ENCODE peak calls at places on chromosomes 12 and 14, in five cellular contexts. One of them, this sample, is unnamed.

GRCh38 chr12:123634142-123634561 is 523 bp downstream of the GTF2H3 start:
- DNase-seq in testis: no peak
- DNase-seq in stomach: no peak
- DNase-seq in GM23338: no peak
- DNase-seq in tibial artery: no peak
- DNase-seq in this sample: no peak

GRCh38 chr12:61397668-61398067 is 862.5 kb upstream of the USP15 start:
- DNase-seq in testis: no peak
- DNase-seq in stomach: no peak
- DNase-seq in GM23338: no peak
- DNase-seq in tibial artery: no peak
- DNase-seq in this sample: no peak

GRCh38 chr12:120109570-120110267 is 6.8 kb downstream of the RAB35 start:
- DNase-seq in testis: no peak
- DNase-seq in stomach: no peak
- DNase-seq in GM23338: no peak
- DNase-seq in tibial artery: no peak
- DNase-seq in this sample: no peak

GRCh38 chr12:86081798-86082197 is 174.4 kb downstream of the MGAT4C start:
- DNase-seq in testis: peak
- DNase-seq in stomach: no peak
- DNase-seq in GM23338: no peak
- DNase-seq in tibial artery: no peak
- DNase-seq in this sample: no peak

GRCh38 chr12:123839826-123840225 is 77.7 kb downstream of the DNAH10 start:
- DNase-seq in testis: no peak
- DNase-seq in stomach: no peak
- DNase-seq in GM23338: no peak
- DNase-seq in tibial artery: no peak
- DNase-seq in this sample: no peak

GRCh38 chr12:49539406-49540228 is 787 bp downstream of the KCNH3 start:
- DNase-seq in testis: no peak
- DNase-seq in stomach: peak
- DNase-seq in GM23338: no peak
- DNase-seq in tibial artery: no peak
- DNase-seq in this sample: no peak

GRCh38 chr14:100558226-100558625 is 29.0 kb downstream of the BEGAIN start:
- DNase-seq in testis: no peak
- DNase-seq in stomach: no peak
- DNase-seq in GM23338: no peak
- DNase-seq in tibial artery: no peak
- DNase-seq in this sample: no peak

GRCh38 chr12:27463826-27464554 is 17.5 kb downstream of the SMCO2 start:
- DNase-seq in testis: peak
- DNase-seq in stomach: no peak
- DNase-seq in GM23338: peak
- DNase-seq in tibial artery: no peak
- DNase-seq in this sample: peak

GRCh38 chr14:64040044-64040443 is 187.2 kb downstream of the SYNE2 start:
- DNase-seq in testis: no peak
- DNase-seq in stomach: no peak
- DNase-seq in GM23338: peak
- DNase-seq in tibial artery: no peak
- DNase-seq in this sample: no peak

GRCh38 chr12:11836282-11836963 is 186.9 kb downstream of the ETV6 start:
- DNase-seq in testis: peak
- DNase-seq in stomach: peak
- DNase-seq in GM23338: no peak
- DNase-seq in tibial artery: no peak
- DNase-seq in this sample: peak

GRCh38 chr14:68012861-68013260 is 193.3 kb downstream of the RAD51B start:
- DNase-seq in testis: no peak
- DNase-seq in stomach: no peak
- DNase-seq in GM23338: no peak
- DNase-seq in tibial artery: no peak
- DNase-seq in this sample: no peak

GRCh38 chr12:102427542-102427923 is 52.8 kb downstream of the IGF1 start:
- DNase-seq in testis: peak
- DNase-seq in stomach: no peak
- DNase-seq in GM23338: no peak
- DNase-seq in tibial artery: no peak
- DNase-seq in this sample: no peak

GRCh38 chr12:130664772-130665171 is 51.3 kb downstream of the RIMBP2 start:
- DNase-seq in testis: no peak
- DNase-seq in stomach: no peak
- DNase-seq in GM23338: no peak
- DNase-seq in tibial artery: no peak
- DNase-seq in this sample: no peak
- H3K27ac ChIP-seq in testis: no peak
- H3K27ac ChIP-seq in stomach: no peak
- H3K27ac ChIP-seq in GM23338: no peak
- H3K27ac ChIP-seq in tibial artery: no peak
- H3K27ac ChIP-seq in this sample: no peak

DNA sequence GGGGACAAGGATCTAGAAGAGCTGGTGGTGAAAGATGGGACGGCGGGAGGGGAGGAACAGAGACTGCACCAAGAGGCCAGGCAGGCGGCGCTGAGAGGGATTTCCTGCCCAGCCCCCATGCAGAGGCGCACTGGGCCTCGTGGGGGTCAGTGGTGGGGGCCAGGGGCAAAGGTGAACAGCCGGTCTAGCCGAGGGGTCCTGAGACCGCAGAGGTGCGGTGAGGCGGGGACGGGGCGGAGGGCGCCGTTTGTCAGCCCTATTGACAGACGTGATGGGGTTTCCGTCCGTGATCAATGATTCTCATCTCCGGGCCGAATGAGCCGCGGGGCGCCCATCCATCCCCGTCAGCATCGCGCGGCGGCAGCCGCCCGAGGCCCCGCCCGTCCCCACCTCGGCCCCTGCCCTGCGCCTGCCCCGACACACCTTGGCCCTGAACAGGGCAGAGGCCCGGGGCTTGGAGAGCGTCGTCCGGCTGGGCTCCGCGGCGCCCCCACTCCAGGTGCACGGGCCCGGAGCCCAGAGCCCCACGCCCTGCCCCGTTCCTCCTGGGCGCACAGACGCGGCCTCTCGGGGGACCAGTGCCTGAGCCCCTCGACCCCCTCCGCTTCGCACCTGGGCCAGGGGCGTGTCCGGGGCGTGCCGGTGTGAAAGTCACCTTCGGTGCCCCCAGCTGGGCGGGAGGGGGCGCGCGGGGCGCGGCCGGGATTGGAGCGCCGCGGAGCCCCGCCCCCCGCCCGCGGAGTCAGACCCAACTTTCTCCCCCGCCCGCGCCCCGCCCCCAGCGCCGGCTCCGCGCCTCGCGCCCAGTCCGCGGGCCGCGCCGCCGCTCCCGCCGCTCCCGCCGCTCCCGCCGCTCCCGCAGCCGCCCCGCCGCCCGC is at the start of gene NXPH4:
- DNase-seq in testis: no peak
- DNase-seq in stomach: peak
- DNase-seq in GM23338: peak
- DNase-seq in tibial artery: peak
- DNase-seq in this sample: peak
- TF ChIP-seq CTCF in testis: no peak
- TF ChIP-seq CTCF in stomach: no peak
- TF ChIP-seq CTCF in GM23338: peak
- TF ChIP-seq CTCF in tibial artery: no peak
- TF ChIP-seq CTCF in this sample: no peak

GRCh38 chr14:97025722-97026121 is 228.5 kb downstream of the VRK1 start:
- DNase-seq in testis: no peak
- DNase-seq in stomach: no peak
- DNase-seq in GM23338: peak
- DNase-seq in tibial artery: no peak
- DNase-seq in this sample: no peak
- H3K27ac ChIP-seq in testis: no peak
- H3K27ac ChIP-seq in stomach: no peak
- H3K27ac ChIP-seq in GM23338: peak
- H3K27ac ChIP-seq in tibial artery: no peak
- H3K27ac ChIP-seq in this sample: no peak

GRCh38 chr14:85856430-85856829 is 326.5 kb downstream of the FLRT2 start:
- DNase-seq in testis: no peak
- DNase-seq in stomach: no peak
- DNase-seq in GM23338: peak
- DNase-seq in tibial artery: no peak
- DNase-seq in this sample: no peak
- TF ChIP-seq CTCF in testis: no peak
- TF ChIP-seq CTCF in stomach: no peak
- TF ChIP-seq CTCF in GM23338: no peak
- TF ChIP-seq CTCF in tibial artery: no peak
- TF ChIP-seq CTCF in this sample: peak

GRCh38 chr14:105468621-105469241 is 5.9 kb upstream of the CRIP2 start:
- DNase-seq in testis: no peak
- DNase-seq in stomach: peak
- DNase-seq in GM23338: no peak
- DNase-seq in tibial artery: no peak
- DNase-seq in this sample: no peak
- H3K27ac ChIP-seq in testis: no peak
- H3K27ac ChIP-seq in stomach: peak
- H3K27ac ChIP-seq in GM23338: peak
- H3K27ac ChIP-seq in tibial artery: peak
- H3K27ac ChIP-seq in this sample: no peak

DNA sequence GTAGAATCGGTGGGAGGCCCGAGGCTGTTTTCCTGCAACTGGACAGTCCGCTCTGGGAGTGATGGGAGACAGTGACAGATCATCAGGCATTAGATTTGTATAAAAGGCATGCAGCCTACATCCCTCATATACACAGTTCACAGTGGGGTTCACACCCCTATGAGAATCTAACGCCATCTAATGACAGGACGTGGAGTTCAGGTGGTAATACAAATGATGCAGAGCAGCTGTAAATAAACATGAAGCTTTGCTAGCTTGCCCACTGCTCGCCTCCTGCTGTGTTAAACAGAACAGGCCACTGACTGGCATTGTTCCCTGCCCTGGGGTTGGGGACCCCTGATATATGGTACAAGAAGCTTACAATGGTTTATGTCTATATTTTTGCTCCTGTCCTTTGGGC is 179.0 kb downstream of the LRFN5 start:
- DNase-seq in testis: no peak
- DNase-seq in stomach: no peak
- DNase-seq in GM23338: peak
- DNase-seq in tibial artery: no peak
- DNase-seq in this sample: no peak
- TF ChIP-seq CTCF in testis: no peak
- TF ChIP-seq CTCF in stomach: no peak
- TF ChIP-seq CTCF in GM23338: peak
- TF ChIP-seq CTCF in tibial artery: no peak
- TF ChIP-seq CTCF in this sample: no peak

GRCh38 chr12:31589896-31590729 is 823 bp downstream of the DENND5B start:
- DNase-seq in testis: peak
- DNase-seq in stomach: peak
- DNase-seq in GM23338: peak
- DNase-seq in tibial artery: peak
- DNase-seq in this sample: peak
- H3K27ac ChIP-seq in testis: peak
- H3K27ac ChIP-seq in stomach: peak
- H3K27ac ChIP-seq in GM23338: no peak
- H3K27ac ChIP-seq in tibial artery: peak
- H3K27ac ChIP-seq in this sample: peak

GRCh38 chr12:116389990-116390655 is 112.6 kb upstream of the MED13L start:
- DNase-seq in testis: no peak
- DNase-seq in stomach: no peak
- DNase-seq in GM23338: no peak
- DNase-seq in tibial artery: peak
- DNase-seq in this sample: peak
- TF ChIP-seq CTCF in testis: no peak
- TF ChIP-seq CTCF in stomach: no peak
- TF ChIP-seq CTCF in GM23338: no peak
- TF ChIP-seq CTCF in tibial artery: no peak
- TF ChIP-seq CTCF in this sample: no peak

This sample was measured in adrenal gland.